ENCODE peak calls at places on chromosome 21, in five cellular contexts. X is H1, N is WTC11, C is K562, M is HepG2. Y is an unnamed sample.

GRCh38 chr21:42312626-42313104 is 2.5 kb downstream of the TFF3 start:
- DNase-seq in X (peak), N (no peak), C (no peak), M (no peak), Y (no peak)

GRCh38 chr21:42541174-42541573 is 27.5 kb downstream of the SLC37A1 start:
- DNase-seq in X (no peak), N (no peak), C (no peak), M (no peak), Y (no peak)

GRCh38 chr21:35796834-35797233 is 263.5 kb downstream of the SETD4 start:
- DNase-seq in X (no peak), N (no peak), C (no peak), M (no peak), Y (no peak)

GRCh38 chr21:15992171-15992570 is 262.4 kb downstream of the USP25 start:
- DNase-seq in X (no peak), N (no peak), C (no peak), M (no peak), Y (no peak)

GRCh38 chr21:34574581-34574980 is 40.3 kb downstream of the RCAN1 start:
- DNase-seq in X (no peak), N (no peak), C (no peak), M (no peak), Y (no peak)

GRCh38 chr21:16264314-16264713 is 534.5 kb downstream of the USP25 start:
- DNase-seq in X (no peak), N (no peak), C (no peak), M (no peak), Y (no peak)

GRCh38 chr21:33975548-33976081 is 60.0 kb upstream of the ATP5PO start:
- DNase-seq in X (peak), N (no peak), C (peak), M (no peak), Y (peak)

GRCh38 chr21:41680444-41681335 is 86.2 kb downstream of the RIPK4 start:
- DNase-seq in X (no peak), N (no peak), C (no peak), M (no peak), Y (no peak)

GRCh38 chr21:44498280-44498964 is 41.6 kb downstream of the KRTAP10-1 start:
- DNase-seq in X (no peak), N (no peak), C (no peak), M (peak), Y (no peak)

GRCh38 chr21:28111151-28111619 is 881.5 kb downstream of the LTN1 start:
- DNase-seq in X (no peak), N (no peak), C (no peak), M (no peak), Y (no peak)

GRCh38 chr21:44327603-44327974 is 11.6 kb downstream of the CFAP410 start:
- DNase-seq in X (no peak), N (no peak), C (no peak), M (no peak), Y (no peak)

GRCh38 chr21:41133896-41134522 is 34.0 kb upstream of the BACE2 start:
- DNase-seq in X (no peak), N (no peak), C (peak), M (peak), Y (no peak)

GRCh38 chr21:43303240-43304178 is 123.4 kb downstream of the SIK1 start:
- DNase-seq in X (no peak), N (no peak), C (no peak), M (no peak), Y (no peak)

GRCh38 chr21:19239696-19240095 is 836.1 kb upstream of the TMPRSS15 start:
- DNase-seq in X (no peak), N (no peak), C (no peak), M (no peak), Y (no peak)

GRCh38 chr21:43188712-43189151 is 19.9 kb downstream of the CRYAA start:
- DNase-seq in X (no peak), N (peak), C (no peak), M (no peak), Y (no peak)

DNA sequence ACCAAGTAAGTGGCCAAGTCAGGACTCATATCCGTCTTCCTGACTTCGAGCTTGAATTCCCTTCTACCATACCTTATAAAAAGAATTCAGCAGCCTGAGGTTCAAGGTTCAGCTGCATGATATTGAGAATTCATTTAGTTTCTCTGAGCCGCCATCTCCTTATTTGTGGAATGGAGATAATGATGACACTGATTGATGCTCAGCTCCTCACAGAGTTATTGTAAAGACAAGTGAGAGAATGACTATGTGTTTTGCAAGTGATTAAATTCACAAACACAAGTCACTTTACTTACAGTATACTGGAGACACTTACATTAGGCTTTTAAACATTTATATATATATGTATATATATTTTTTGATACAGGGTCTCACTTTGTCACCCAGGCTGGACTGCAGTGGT is 39.8 kb upstream of the SCAF4 start:
- DNase-seq in X (no peak), N (no peak), C (no peak), M (no peak), Y (no peak)
- TF ChIP-seq ATF2 in X (no peak), N (no peak), C (no peak), M (no peak), Y (no peak)

GRCh38 chr21:25689226-25689625 is 45.5 kb downstream of the ATP5PF start:
- DNase-seq in X (no peak), N (no peak), C (no peak), M (no peak), Y (no peak)
- TF ChIP-seq ATF2 in X (no peak), N (no peak), C (no peak), M (no peak), Y (no peak)

DNA sequence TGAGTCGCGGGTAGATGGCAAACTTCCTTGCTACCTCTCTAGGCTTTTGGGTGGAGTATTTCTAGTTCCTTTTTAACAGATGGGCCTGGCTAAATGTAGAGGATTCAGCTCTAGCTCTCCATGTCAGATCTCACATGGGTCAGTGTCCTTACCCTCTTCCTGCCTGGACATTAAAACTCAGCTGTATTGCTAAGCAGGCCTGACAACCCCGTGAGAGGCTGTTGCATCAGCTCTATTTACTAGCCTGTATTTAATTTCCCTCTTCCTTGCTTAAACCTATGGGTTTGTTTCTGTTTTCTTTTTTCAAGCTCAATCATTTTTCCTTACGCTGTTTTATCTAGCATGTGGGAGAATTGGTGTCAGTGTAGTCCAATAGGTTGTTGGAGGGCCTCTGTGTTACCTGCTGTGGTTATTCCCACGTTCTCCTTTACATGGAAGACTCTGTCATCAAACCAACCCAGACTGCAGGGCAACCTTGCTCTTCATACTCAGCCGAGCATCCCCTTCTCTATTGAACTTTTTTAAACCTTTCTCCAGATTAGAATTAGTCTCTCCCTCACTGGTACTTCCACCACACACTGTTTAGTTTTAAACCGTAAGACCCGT is 79.5 kb upstream of the BACH1 start:
- DNase-seq in X (no peak), N (no peak), C (no peak), M (no peak), Y (no peak)
- TF ChIP-seq ATF2 in X (no peak), N (no peak), C (no peak), M (no peak), Y (no peak)

GRCh38 chr21:46078322-46078981 is 19.5 kb upstream of the COL6A2 start:
- DNase-seq in X (no peak), N (no peak), C (no peak), M (no peak), Y (no peak)
- TF ChIP-seq ATF2 in X (no peak), N (no peak), C (no peak), M (no peak), Y (no peak)

GRCh38 chr21:38980416-38981319 is 174.9 kb downstream of the ETS2 start:
- DNase-seq in X (no peak), N (no peak), C (no peak), M (no peak), Y (no peak)
- TF ChIP-seq ATF2 in X (no peak), N (no peak), C (no peak), M (no peak), Y (no peak)

DNA sequence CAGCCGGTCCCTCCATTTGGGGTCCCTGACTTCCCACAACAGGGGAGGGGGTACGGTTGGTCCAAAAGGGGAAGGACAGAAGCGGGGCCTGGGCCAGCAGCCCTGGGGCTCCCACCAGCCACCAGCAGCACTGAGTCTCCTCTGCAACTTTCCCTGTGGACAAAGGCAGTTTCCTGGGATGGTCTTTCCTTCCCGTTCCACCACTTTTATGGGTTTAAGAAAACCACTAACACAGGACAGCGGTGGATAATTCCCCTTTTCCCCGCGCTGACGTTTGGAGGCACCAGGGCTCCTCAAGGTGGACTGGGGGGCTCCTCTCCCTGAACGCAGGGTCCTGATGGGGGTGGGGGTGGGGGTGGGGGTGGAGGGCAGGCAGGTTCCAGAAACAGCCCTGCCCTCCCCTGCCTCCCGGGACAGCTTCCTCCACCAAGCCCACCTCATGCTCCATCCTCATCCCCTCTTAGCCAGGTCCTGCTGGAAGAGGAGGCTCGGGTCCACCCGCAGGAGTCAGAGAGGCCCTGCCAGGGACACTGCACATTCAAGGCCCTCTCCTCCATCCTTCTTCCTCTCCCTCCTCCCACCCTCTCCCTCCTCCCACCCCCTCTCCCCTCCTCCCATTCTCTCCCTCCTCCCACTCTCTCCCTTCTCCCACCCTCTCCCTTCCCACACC is 4.8 kb upstream of the COL6A1 start:
- DNase-seq in X (peak), N (no peak), C (no peak), M (no peak), Y (no peak)
- TF ChIP-seq ATF2 in X (no peak), N (no peak), C (no peak), M (no peak), Y (no peak)